ENCODE peak calls at places on chromosomes 6 and 20, in six cellular contexts. One of them, this sample, is unnamed.

GRCh38 chr6:10420546-10421507 is 6.0 kb upstream of the TFAP2A start:
- DNase-seq in NCI-H2029: no peak
- DNase-seq in right cardiac atrium: no peak
- DNase-seq in psoas muscle: no peak
- DNase-seq in CD14-positive monocyte: no peak
- DNase-seq in left colon: no peak
- DNase-seq in this sample: no peak

GRCh38 chr20:31675828-31676533 is 38.3 kb downstream of the COX4I2 start:
- DNase-seq in NCI-H2029: no peak
- DNase-seq in psoas muscle: no peak
- DNase-seq in right cardiac atrium: no peak
- DNase-seq in left colon: no peak
- DNase-seq in CD14-positive monocyte: no peak
- DNase-seq in this sample: no peak

GRCh38 chr6:40541556-40542174 is 45.5 kb downstream of the LRFN2 start:
- DNase-seq in right cardiac atrium: no peak
- DNase-seq in psoas muscle: no peak
- DNase-seq in left colon: no peak
- DNase-seq in NCI-H2029: no peak
- DNase-seq in CD14-positive monocyte: no peak
- DNase-seq in this sample: no peak

GRCh38 chr6:128723667-128724066 is 159.3 kb upstream of the LAMA2 start:
- DNase-seq in NCI-H2029: no peak
- DNase-seq in CD14-positive monocyte: no peak
- DNase-seq in left colon: no peak
- DNase-seq in right cardiac atrium: no peak
- DNase-seq in psoas muscle: no peak
- DNase-seq in this sample: no peak

GRCh38 chr6:116530436-116530835 is 15.0 kb downstream of the TRAPPC3L start:
- DNase-seq in CD14-positive monocyte: no peak
- DNase-seq in left colon: no peak
- DNase-seq in right cardiac atrium: no peak
- DNase-seq in NCI-H2029: peak; percentile 100
- DNase-seq in psoas muscle: no peak
- DNase-seq in this sample: peak; percentile 91

GRCh38 chr6:7155871-7156579 is 48.3 kb downstream of the RREB1 start:
- DNase-seq in CD14-positive monocyte: no peak
- DNase-seq in left colon: no peak
- DNase-seq in psoas muscle: no peak
- DNase-seq in NCI-H2029: no peak
- DNase-seq in right cardiac atrium: no peak
- DNase-seq in this sample: no peak

GRCh38 chr6:129981598-129981997 is 36.8 kb upstream of the L3MBTL3 start:
- DNase-seq in CD14-positive monocyte: no peak
- DNase-seq in NCI-H2029: no peak
- DNase-seq in right cardiac atrium: no peak
- DNase-seq in left colon: no peak
- DNase-seq in psoas muscle: no peak
- DNase-seq in this sample: no peak

GRCh38 chr20:21315138-21315537 is 12.0 kb downstream of the XRN2 start:
- DNase-seq in right cardiac atrium: no peak
- DNase-seq in CD14-positive monocyte: peak; percentile 68
- DNase-seq in psoas muscle: no peak
- DNase-seq in NCI-H2029: no peak
- DNase-seq in left colon: no peak
- DNase-seq in this sample: no peak

This sample was measured in DMS153.